ENCODE peak calls at places on chromosomes 3 and 15, in nine cellular contexts. K is lung, G is kidney epithelial cell, O is IMR-90, L is epithelial cell of esophagus, C is astrocyte of the spinal cord, B is DND-41, M is mesothelial cell of epicardium, W is nephron progenitor cell. T is an unnamed sample.

GRCh38 chr15:45456212-45457106 is 66.1 kb downstream of the SLC30A4 start:
- DNase-seq in G (peak), B (peak), M (peak), K (peak), L (peak), W (no peak), C (peak), O (peak), T (peak)

GRCh38 chr3:192445768-192446644 is 281.3 kb downstream of the FGF12 start:
- DNase-seq in B (no peak), W (peak), O (no peak), M (no peak), L (peak), C (no peak), K (no peak), G (no peak), T (no peak)

GRCh38 chr15:83516935-83517334 is 69.8 kb downstream of the SH3GL3 start:
- DNase-seq in O (peak), B (no peak), C (peak), G (peak), L (peak), K (no peak), M (no peak), W (no peak), T (no peak)

GRCh38 chr3:37075955-37076354 is 82.6 kb downstream of the MLH1 start:
- DNase-seq in K (no peak), G (no peak), M (no peak), L (no peak), W (no peak), B (no peak), C (no peak), O (no peak), T (no peak)

GRCh38 chr15:56817266-56817665 is 84.0 kb upstream of the ZNF280D start:
- DNase-seq in B (no peak), G (peak), M (no peak), W (no peak), K (no peak), C (peak), L (peak), O (peak), T (peak)

GRCh38 chr3:5294360-5294759 is 106.9 kb downstream of the EDEM1 start:
- DNase-seq in O (peak), G (peak), C (peak), W (no peak), B (no peak), M (no peak), K (no peak), L (peak), T (no peak)

GRCh38 chr3:8596706-8597514 is 47.7 kb downstream of the SSUH2 start:
- DNase-seq in C (no peak), M (no peak), L (peak), W (no peak), K (no peak), B (no peak), O (no peak), G (no peak), T (no peak)

GRCh38 chr3:104642827-104643226 is 723.9 kb upstream of the ALCAM start:
- DNase-seq in M (no peak), W (no peak), C (no peak), G (no peak), O (no peak), K (no peak), L (no peak), B (no peak), T (no peak)

GRCh38 chr15:97561529-97561928 is 399.0 kb upstream of the ARRDC4 start:
- DNase-seq in G (no peak), O (no peak), M (no peak), K (no peak), W (no peak), L (no peak), C (no peak), B (no peak), T (no peak)

GRCh38 chr3:187739125-187739560 is 6.1 kb downstream of the BCL6 start:
- DNase-seq in W (peak), M (peak), O (no peak), B (no peak), K (no peak), L (no peak), C (no peak), G (no peak), T (peak)

GRCh38 chr3:107574650-107575049 is 51.9 kb downstream of the BBX start:
- DNase-seq in O (peak), L (peak), C (peak), G (peak), M (no peak), K (no peak), W (no peak), B (no peak), T (peak)

GRCh38 chr15:90592144-90592887 is 62.6 kb downstream of the CRTC3 start:
- DNase-seq in L (peak), O (peak), W (no peak), B (no peak), K (no peak), C (peak), G (peak), M (no peak), T (peak)

GRCh38 chr3:153273767-153274443 is 111.9 kb downstream of the RAP2B start:
- DNase-seq in B (no peak), M (no peak), W (no peak), O (peak), C (peak), G (no peak), L (peak), K (no peak), T (peak)

GRCh38 chr3:101217458-101217849 is 102.9 kb downstream of the IMPG2 start:
- DNase-seq in C (no peak), L (no peak), K (no peak), G (no peak), O (no peak), W (no peak), M (no peak), B (no peak), T (no peak)

GRCh38 chr3:66492672-66493071 is 8.2 kb downstream of the LRIG1 start:
- DNase-seq in K (peak), L (peak), W (no peak), B (no peak), G (no peak), M (no peak), O (no peak), C (no peak), T (no peak)

GRCh38 chr3:27659279-27660021 is 62.7 kb downstream of the EOMES start:
- DNase-seq in C (peak), W (peak), B (peak), M (peak), L (peak), G (no peak), K (peak), O (peak), T (peak)

GRCh38 chr15:68112711-68113110 is 58.6 kb downstream of the PIAS1 start:
- DNase-seq in G (no peak), O (peak), K (no peak), M (no peak), L (peak), B (no peak), C (no peak), W (no peak), T (no peak)

GRCh38 chr3:69639851-69640250 is 99.4 kb upstream of the MITF start:
- DNase-seq in O (no peak), G (no peak), K (no peak), M (no peak), L (no peak), B (no peak), C (no peak), W (no peak), T (no peak)

GRCh38 chr15:75596703-75597345 is 17.7 kb upstream of the PTPN9 start:
- DNase-seq in B (no peak), W (no peak), O (no peak), G (no peak), K (no peak), C (no peak), L (no peak), M (no peak), T (no peak)

GRCh38 chr15:81160312-81161214 is 26.5 kb downstream of the CFAP161 start:
- DNase-seq in O (peak), C (peak), K (no peak), G (no peak), L (peak), W (no peak), B (no peak), M (peak), T (peak)

GRCh38 chr3:172717493-172718088 is 6.7 kb upstream of the NCEH1 start:
- DNase-seq in L (no peak), O (no peak), B (no peak), W (no peak), K (no peak), C (no peak), M (no peak), G (no peak), T (no peak)
- TF ChIP-seq CTCF in L (peak), O (peak), B (peak), W (no peak), K (no peak), C (peak), M (no peak), G (peak), T (peak)

GRCh38 chr3:182606905-182607504 is 186.3 kb upstream of the ATP11B start:
- DNase-seq in W (no peak), B (no peak), C (no peak), L (no peak), K (no peak), G (no peak), O (no peak), M (no peak), T (no peak)
- TF ChIP-seq CTCF in W (no peak), B (no peak), C (no peak), L (no peak), K (no peak), G (no peak), O (no peak), M (no peak), T (no peak)

DNA sequence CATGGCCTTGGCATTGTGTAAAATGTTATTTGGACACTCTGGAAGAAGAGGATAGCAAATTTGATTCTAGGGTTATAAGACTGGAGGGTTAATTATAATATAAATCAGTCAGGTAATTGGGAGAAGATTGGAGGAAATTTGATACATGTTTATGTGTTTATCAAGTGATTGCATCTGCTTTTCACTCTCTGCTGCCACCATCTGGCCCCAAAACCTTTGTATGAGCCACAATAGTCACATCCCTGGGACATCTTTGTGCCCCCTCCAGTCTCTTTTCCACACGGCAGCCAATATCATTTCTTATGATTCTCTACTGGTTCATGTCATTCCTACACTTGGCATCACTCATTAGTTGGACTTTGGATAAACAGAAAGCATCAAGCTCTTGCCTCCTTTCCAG is 602.2 kb upstream of the SUCLG2 start:
- DNase-seq in L (peak), K (no peak), G (no peak), C (no peak), M (no peak), W (peak), O (no peak), B (peak), T (no peak)
- TF ChIP-seq CTCF in L (no peak), K (no peak), G (peak), C (no peak), M (no peak), W (peak), O (no peak), B (peak), T (no peak)

GRCh38 chr3:184230081-184230602 is 757 bp downstream of the VWA5B2 start:
- DNase-seq in B (no peak), O (no peak), L (no peak), K (no peak), C (no peak), G (no peak), W (peak), M (no peak), T (peak)

GRCh38 chr3:184228376-184229137 is 828 bp upstream of the VWA5B2 start:
- DNase-seq in K (no peak), C (no peak), M (no peak), B (no peak), L (no peak), G (no peak), W (no peak), O (no peak), T (no peak)

GRCh38 chr3:184229424-184230080 is at the start of gene VWA5B2:
- DNase-seq in K (no peak), L (peak), O (peak), M (peak), C (peak), W (peak), G (no peak), B (peak), T (peak)

GRCh38 chr3:184230603-184231528 is 1.5 kb downstream of the VWA5B2 start:
- DNase-seq in L (peak), G (no peak), W (peak), K (no peak), M (no peak), C (no peak), O (no peak), B (no peak), T (peak)

DNA sequence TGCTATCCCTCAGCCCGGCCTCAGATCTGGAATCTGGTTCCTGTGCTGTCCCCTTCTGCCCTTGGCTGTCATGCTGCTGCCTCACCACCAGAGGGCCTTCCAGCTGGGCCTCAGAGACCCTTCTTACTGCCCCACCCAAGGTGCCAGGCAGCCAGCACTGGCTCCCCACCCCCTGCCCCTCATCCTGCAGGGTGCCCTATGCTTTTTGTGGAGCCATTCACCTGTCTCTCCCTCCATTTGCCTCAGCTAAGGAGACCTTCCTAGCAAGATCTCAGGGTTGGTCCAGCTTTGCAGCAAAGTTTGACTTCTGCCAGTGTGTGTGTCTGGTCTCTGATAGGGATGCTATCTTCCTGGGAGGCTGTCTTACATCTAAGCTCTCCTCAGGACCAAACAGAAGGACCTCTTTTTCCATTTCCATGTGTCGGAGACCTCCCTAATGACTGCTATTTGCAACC is 1.9 kb upstream of the VWA5B2 start:
- DNase-seq in W (peak), G (no peak), M (no peak), K (no peak), O (no peak), B (peak), L (peak), C (no peak), T (peak)
- TF ChIP-seq CTCF in W (peak), G (peak), M (peak), K (peak), O (peak), B (peak), L (peak), C (peak), T (peak)

DNA sequence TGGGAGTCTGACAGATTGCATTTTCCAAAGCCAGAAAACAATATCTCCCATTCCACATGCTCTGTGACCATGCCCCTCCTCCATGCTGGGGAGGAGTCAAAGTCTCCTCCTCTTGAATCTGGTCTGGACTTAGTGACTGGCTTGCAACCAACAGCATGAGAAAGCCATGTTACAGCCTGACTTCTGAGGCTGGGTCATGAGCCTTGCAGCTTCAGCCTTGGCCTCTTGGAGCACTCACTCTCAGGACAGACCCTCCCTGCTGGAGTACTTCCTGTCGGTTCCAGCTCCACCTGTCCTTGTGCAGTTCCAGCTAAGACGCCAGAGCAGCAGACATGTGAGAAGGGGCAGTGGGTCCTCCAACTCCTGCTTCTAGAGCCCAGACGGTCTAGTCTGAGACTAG is 49.7 kb upstream of the RBSN start:
- DNase-seq in B (peak), L (peak), C (no peak), W (peak), O (no peak), G (no peak), M (no peak), K (no peak), T (no peak)
- TF ChIP-seq CTCF in B (peak), L (peak), C (no peak), W (no peak), O (no peak), G (no peak), M (no peak), K (no peak), T (no peak)

GRCh38 chr15:84976746-84977345 is 4.8 kb upstream of the PDE8A start:
- DNase-seq in M (no peak), O (no peak), B (no peak), K (no peak), C (no peak), L (no peak), G (no peak), W (no peak), T (peak)

GRCh38 chr15:84969257-84969656 is 12.4 kb upstream of the PDE8A start:
- DNase-seq in K (no peak), C (no peak), G (no peak), L (no peak), O (no peak), W (no peak), B (no peak), M (no peak), T (no peak)

GRCh38 chr15:84975871-84976351 is 5.7 kb upstream of the PDE8A start:
- DNase-seq in C (no peak), W (no peak), M (no peak), L (no peak), B (no peak), G (no peak), K (no peak), O (no peak), T (peak)

GRCh38 chr15:84970832-84971231 is 10.8 kb upstream of the PDE8A start:
- DNase-seq in G (no peak), M (no peak), C (no peak), W (no peak), B (no peak), K (no peak), O (no peak), L (no peak), T (no peak)

GRCh38 chr15:84973492-84974460 is 7.9 kb upstream of the PDE8A start:
- DNase-seq in O (peak), W (no peak), L (no peak), K (no peak), G (no peak), M (no peak), C (peak), B (no peak), T (peak)
- TF ChIP-seq CTCF in O (no peak), W (no peak), L (no peak), K (no peak), G (no peak), M (no peak), C (no peak), B (no peak), T (no peak)

DNA sequence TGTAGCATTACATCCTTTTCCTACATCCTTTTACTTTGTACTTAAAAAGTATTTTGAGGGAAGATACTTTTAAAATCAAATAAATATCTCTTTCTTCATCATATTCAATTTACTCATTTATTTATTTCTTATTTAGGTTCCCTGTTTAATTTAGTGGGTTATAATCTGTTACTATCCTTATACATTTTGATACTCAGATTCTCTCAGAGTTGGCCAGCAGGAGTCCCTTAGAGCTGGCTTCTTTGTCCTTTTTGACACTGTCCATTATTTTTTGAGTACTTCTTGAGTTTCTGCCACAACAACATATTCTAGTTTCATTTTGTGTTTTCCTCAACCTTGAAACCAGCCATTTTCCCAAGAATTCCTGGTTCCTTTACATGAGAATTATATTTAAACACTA is 111.6 kb upstream of the DCBLD2 start:
- DNase-seq in K (no peak), M (no peak), C (no peak), L (no peak), B (no peak), W (no peak), G (no peak), O (no peak), T (no peak)
- TF ChIP-seq CTCF in K (no peak), M (no peak), C (peak), L (no peak), B (no peak), W (no peak), G (peak), O (no peak), T (peak)

DNA sequence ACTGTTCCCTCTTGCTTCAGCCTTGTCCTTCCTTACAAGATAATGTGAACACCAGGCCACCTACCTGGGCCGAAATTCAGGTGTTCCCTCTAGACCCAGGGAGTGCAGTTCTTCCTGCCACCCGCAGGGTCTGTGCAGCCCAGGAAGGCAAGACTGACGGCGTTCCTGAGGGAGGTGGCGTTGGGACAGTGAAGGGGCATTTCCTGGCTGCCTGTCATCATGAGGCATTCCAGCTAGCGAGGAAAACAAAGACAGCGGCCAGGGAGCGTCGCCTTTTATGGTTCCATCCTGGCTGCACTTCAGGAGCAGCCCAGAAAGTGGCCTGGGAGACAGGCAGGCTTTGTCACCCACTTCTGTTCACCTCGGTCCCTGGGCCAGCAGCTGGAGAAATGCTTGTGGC is 84.8 kb upstream of the WNT5A start:
- DNase-seq in L (peak), W (peak), M (no peak), B (no peak), C (no peak), G (no peak), K (peak), O (no peak), T (no peak)
- TF ChIP-seq CTCF in L (peak), W (peak), M (peak), B (no peak), C (no peak), G (peak), K (no peak), O (no peak), T (no peak)

DNA sequence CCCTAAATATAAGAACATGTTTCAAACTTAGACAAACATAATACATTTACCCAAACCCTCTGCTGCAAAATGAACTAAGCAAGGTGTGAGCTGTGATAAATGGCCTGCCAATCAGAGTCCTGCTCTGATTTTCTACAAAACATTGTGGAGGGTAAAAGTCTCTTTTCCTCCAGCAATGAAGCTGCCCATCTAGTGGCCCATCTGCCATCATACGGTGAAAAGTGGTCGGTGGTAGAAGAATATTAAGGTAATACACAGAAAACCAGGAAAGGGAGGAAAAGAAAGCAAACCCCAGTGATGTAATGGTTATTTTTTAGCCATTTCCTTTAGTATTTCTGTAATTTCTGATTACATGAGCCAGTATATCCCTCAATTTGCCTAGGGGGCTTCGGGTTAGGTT is 838.1 kb downstream of the TBL1XR1 start:
- DNase-seq in M (no peak), C (no peak), W (no peak), L (no peak), K (no peak), O (no peak), G (no peak), B (no peak), T (peak)
- TF ChIP-seq CTCF in M (no peak), C (no peak), W (peak), L (peak), K (no peak), O (no peak), G (no peak), B (no peak), T (peak)

T was measured in osteoblast.